ENCODE peak calls at places on chromosome 3, in eight cellular contexts. One of them, this sample, is unnamed.

GRCh38 chr3:177545964-177546363 is 348.7 kb upstream of the TBL1XR1 start:
- DNase-seq in effector memory CD8-positive, alpha-beta T cell: no peak
- DNase-seq in T-helper 1 cell: no peak
- DNase-seq in NCI-H460: no peak
- DNase-seq in progenitor cell of endocrine pancreas: no peak
- DNase-seq in GDM1: no peak
- DNase-seq in PC-3: no peak
- DNase-seq in Panc1: no peak
- DNase-seq in this sample: no peak

GRCh38 chr3:65927576-65927975 is 111.1 kb downstream of the MAGI1 start:
- DNase-seq in effector memory CD8-positive, alpha-beta T cell: no peak
- DNase-seq in GDM1: no peak
- DNase-seq in Panc1: no peak
- DNase-seq in T-helper 1 cell: no peak
- DNase-seq in PC-3: peak; percentile 74
- DNase-seq in progenitor cell of endocrine pancreas: no peak
- DNase-seq in NCI-H460: no peak
- DNase-seq in this sample: no peak

GRCh38 chr3:4907647-4908046 is 71.6 kb upstream of the BHLHE40 start:
- DNase-seq in NCI-H460: no peak
- DNase-seq in GDM1: no peak
- DNase-seq in T-helper 1 cell: no peak
- DNase-seq in effector memory CD8-positive, alpha-beta T cell: no peak
- DNase-seq in Panc1: no peak
- DNase-seq in PC-3: no peak
- DNase-seq in progenitor cell of endocrine pancreas: no peak
- DNase-seq in this sample: no peak

GRCh38 chr3:41362638-41363559 is 163.6 kb downstream of the CTNNB1 start:
- DNase-seq in effector memory CD8-positive, alpha-beta T cell: no peak
- DNase-seq in PC-3: no peak
- DNase-seq in Panc1: no peak
- DNase-seq in progenitor cell of endocrine pancreas: no peak
- DNase-seq in T-helper 1 cell: no peak
- DNase-seq in GDM1: no peak
- DNase-seq in NCI-H460: no peak
- DNase-seq in this sample: no peak

GRCh38 chr3:27666708-27667107 is 55.4 kb downstream of the EOMES start:
- DNase-seq in effector memory CD8-positive, alpha-beta T cell: no peak
- DNase-seq in NCI-H460: no peak
- DNase-seq in GDM1: peak; percentile 70
- DNase-seq in Panc1: no peak
- DNase-seq in PC-3: no peak
- DNase-seq in progenitor cell of endocrine pancreas: no peak
- DNase-seq in T-helper 1 cell: no peak
- DNase-seq in this sample: no peak

GRCh38 chr3:184289426-184289938 is 9.6 kb upstream of the PSMD2 start:
- DNase-seq in GDM1: peak; percentile 33
- DNase-seq in progenitor cell of endocrine pancreas: peak; percentile 23
- DNase-seq in Panc1: peak; percentile 43
- DNase-seq in NCI-H460: peak; percentile 42
- DNase-seq in effector memory CD8-positive, alpha-beta T cell: peak; percentile 27
- DNase-seq in T-helper 1 cell: peak; percentile 55
- DNase-seq in PC-3: peak; percentile 71
- DNase-seq in this sample: no peak

GRCh38 chr3:119311191-119311925 is 17.2 kb downstream of the ARHGAP31 start:
- DNase-seq in progenitor cell of endocrine pancreas: no peak
- DNase-seq in T-helper 1 cell: no peak
- DNase-seq in PC-3: peak; percentile 94
- DNase-seq in effector memory CD8-positive, alpha-beta T cell: no peak
- DNase-seq in Panc1: no peak
- DNase-seq in GDM1: no peak
- DNase-seq in NCI-H460: no peak
- DNase-seq in this sample: no peak

GRCh38 chr3:188154758-188155574 is 1.0 kb downstream of the LPP start:
- DNase-seq in T-helper 1 cell: no peak
- DNase-seq in PC-3: no peak
- DNase-seq in GDM1: no peak
- DNase-seq in effector memory CD8-positive, alpha-beta T cell: no peak
- DNase-seq in progenitor cell of endocrine pancreas: no peak
- DNase-seq in NCI-H460: no peak
- DNase-seq in Panc1: no peak
- DNase-seq in this sample: no peak

GRCh38 chr3:69890691-69891090 is 108.8 kb upstream of the SAMMSON start:
- DNase-seq in effector memory CD8-positive, alpha-beta T cell: no peak
- DNase-seq in GDM1: no peak
- DNase-seq in Panc1: no peak
- DNase-seq in T-helper 1 cell: no peak
- DNase-seq in progenitor cell of endocrine pancreas: no peak
- DNase-seq in PC-3: peak; percentile 38
- DNase-seq in NCI-H460: no peak
- DNase-seq in this sample: no peak

GRCh38 chr3:8837172-8837571 is 67.8 kb upstream of the OXTR start:
- DNase-seq in NCI-H460: no peak
- DNase-seq in PC-3: peak; percentile 58
- DNase-seq in Panc1: no peak
- DNase-seq in progenitor cell of endocrine pancreas: no peak
- DNase-seq in T-helper 1 cell: no peak
- DNase-seq in effector memory CD8-positive, alpha-beta T cell: no peak
- DNase-seq in GDM1: no peak
- DNase-seq in this sample: no peak

GRCh38 chr3:8348076-8348475 is 153.5 kb upstream of the LMCD1 start:
- DNase-seq in Panc1: no peak
- DNase-seq in PC-3: no peak
- DNase-seq in progenitor cell of endocrine pancreas: no peak
- DNase-seq in GDM1: no peak
- DNase-seq in NCI-H460: no peak
- DNase-seq in effector memory CD8-positive, alpha-beta T cell: no peak
- DNase-seq in T-helper 1 cell: no peak
- DNase-seq in this sample: no peak

GRCh38 chr3:30586806-30587486 is 19.5 kb upstream of the TGFBR2 start:
- DNase-seq in PC-3: no peak
- DNase-seq in progenitor cell of endocrine pancreas: no peak
- DNase-seq in NCI-H460: no peak
- DNase-seq in Panc1: no peak
- DNase-seq in T-helper 1 cell: no peak
- DNase-seq in effector memory CD8-positive, alpha-beta T cell: no peak
- DNase-seq in GDM1: no peak
- DNase-seq in this sample: no peak

GRCh38 chr3:16253601-16254000 is 11.1 kb downstream of the DPH3 start:
- DNase-seq in Panc1: no peak
- DNase-seq in GDM1: no peak
- DNase-seq in PC-3: no peak
- DNase-seq in effector memory CD8-positive, alpha-beta T cell: no peak
- DNase-seq in NCI-H460: no peak
- DNase-seq in T-helper 1 cell: no peak
- DNase-seq in progenitor cell of endocrine pancreas: no peak
- DNase-seq in this sample: no peak

GRCh38 chr3:137035631-137036030 is 77.8 kb downstream of the IL20RB start:
- DNase-seq in T-helper 1 cell: no peak
- DNase-seq in progenitor cell of endocrine pancreas: no peak
- DNase-seq in GDM1: no peak
- DNase-seq in NCI-H460: no peak
- DNase-seq in effector memory CD8-positive, alpha-beta T cell: no peak
- DNase-seq in Panc1: no peak
- DNase-seq in PC-3: peak; percentile 45
- DNase-seq in this sample: no peak

GRCh38 chr3:75254685-75255084 is 409.4 kb upstream of the FRG2C start:
- DNase-seq in progenitor cell of endocrine pancreas: no peak
- DNase-seq in Panc1: no peak
- DNase-seq in effector memory CD8-positive, alpha-beta T cell: no peak
- DNase-seq in T-helper 1 cell: no peak
- DNase-seq in PC-3: no peak
- DNase-seq in NCI-H460: no peak
- DNase-seq in GDM1: no peak
- DNase-seq in this sample: no peak

GRCh38 chr3:179108091-179108490 is 36.5 kb upstream of the ZMAT3 start:
- DNase-seq in T-helper 1 cell: no peak
- DNase-seq in effector memory CD8-positive, alpha-beta T cell: no peak
- DNase-seq in PC-3: peak; percentile 76
- DNase-seq in NCI-H460: no peak
- DNase-seq in progenitor cell of endocrine pancreas: no peak
- DNase-seq in GDM1: no peak
- DNase-seq in Panc1: no peak
- DNase-seq in this sample: no peak

GRCh38 chr3:49283997-49284396 is 7.0 kb upstream of the C3orf62 start:
- DNase-seq in PC-3: no peak
- DNase-seq in effector memory CD8-positive, alpha-beta T cell: no peak
- DNase-seq in GDM1: no peak
- DNase-seq in T-helper 1 cell: no peak
- DNase-seq in progenitor cell of endocrine pancreas: no peak
- DNase-seq in Panc1: no peak
- DNase-seq in NCI-H460: no peak
- DNase-seq in this sample: no peak

GRCh38 chr3:141998674-141999290 is 122.3 kb downstream of the ATP1B3 start:
- DNase-seq in GDM1: no peak
- DNase-seq in T-helper 1 cell: no peak
- DNase-seq in progenitor cell of endocrine pancreas: no peak
- DNase-seq in effector memory CD8-positive, alpha-beta T cell: no peak
- DNase-seq in PC-3: peak; percentile 23
- DNase-seq in Panc1: no peak
- DNase-seq in NCI-H460: peak; percentile 30
- DNase-seq in this sample: no peak

This sample was measured in mesothelial cell of epicardium.